ENCODE peak calls at places on chromosomes 11 and 22, in five cellular contexts. One of them, this sample, is unnamed.

GRCh38 chr22:31841029-31841827 is 87.4 kb downstream of the DEPDC5 start:
- DNase-seq in psoas muscle: no peak
- DNase-seq in HCT116: no peak
- DNase-seq in PC-3: no peak
- DNase-seq in heart right ventricle: no peak
- DNase-seq in this sample: no peak

GRCh38 chr11:57542582-57542981 is 5.2 kb downstream of the SMTNL1 start:
- DNase-seq in heart right ventricle: no peak
- DNase-seq in psoas muscle: no peak
- DNase-seq in HCT116: no peak
- DNase-seq in PC-3: no peak
- DNase-seq in this sample: no peak

GRCh38 chr11:115676768-115677167 is 172.6 kb upstream of the CADM1 start:
- DNase-seq in HCT116: no peak
- DNase-seq in PC-3: no peak
- DNase-seq in psoas muscle: no peak
- DNase-seq in heart right ventricle: no peak
- DNase-seq in this sample: no peak

GRCh38 chr11:62980133-62980760 is 4.5 kb downstream of the SLC22A6 start:
- DNase-seq in HCT116: no peak
- DNase-seq in PC-3: peak; percentile 32
- DNase-seq in heart right ventricle: no peak
- DNase-seq in psoas muscle: no peak
- DNase-seq in this sample: peak; percentile 27

GRCh38 chr11:3855808-3856491 is 486 bp downstream of the STIM1 start:
- DNase-seq in HCT116: no peak
- DNase-seq in PC-3: peak; percentile 23
- DNase-seq in psoas muscle: peak; percentile 63
- DNase-seq in heart right ventricle: peak; percentile 61
- DNase-seq in this sample: no peak

GRCh38 chr11:113839842-113840241 is 35.5 kb downstream of the USP28 start:
- DNase-seq in PC-3: no peak
- DNase-seq in HCT116: no peak
- DNase-seq in psoas muscle: no peak
- DNase-seq in heart right ventricle: no peak
- DNase-seq in this sample: no peak

GRCh38 chr11:125451400-125452124 is 44.5 kb downstream of the FEZ1 start:
- DNase-seq in HCT116: no peak
- DNase-seq in heart right ventricle: peak; percentile 59
- DNase-seq in psoas muscle: peak; percentile 32
- DNase-seq in PC-3: no peak
- DNase-seq in this sample: peak; percentile 15

GRCh38 chr11:82494988-82495432 is 238.7 kb downstream of the FAM181B start:
- DNase-seq in PC-3: peak; percentile 46
- DNase-seq in HCT116: no peak
- DNase-seq in psoas muscle: no peak
- DNase-seq in heart right ventricle: no peak
- DNase-seq in this sample: peak; percentile 67

GRCh38 chr11:110434952-110435779 is 5.4 kb downstream of the FDX1 start:
- DNase-seq in PC-3: peak; percentile 70
- DNase-seq in HCT116: peak; percentile 24
- DNase-seq in psoas muscle: no peak
- DNase-seq in heart right ventricle: no peak
- DNase-seq in this sample: peak; percentile 63

GRCh38 chr22:45863981-45864751 is 112.8 kb downstream of the WNT7B start:
- DNase-seq in PC-3: peak; percentile 72
- DNase-seq in HCT116: peak; percentile 33
- DNase-seq in heart right ventricle: peak; percentile 75
- DNase-seq in psoas muscle: peak; percentile 72
- DNase-seq in this sample: peak; percentile 69

GRCh38 chr22:44256860-44257560 is 55.7 kb downstream of the SHISAL1 start:
- DNase-seq in psoas muscle: no peak
- DNase-seq in heart right ventricle: no peak
- DNase-seq in HCT116: no peak
- DNase-seq in PC-3: no peak
- DNase-seq in this sample: no peak

GRCh38 chr11:123357990-123358827 is 71.9 kb upstream of the GRAMD1B start:
- DNase-seq in heart right ventricle: peak; percentile 40
- DNase-seq in PC-3: peak; percentile 38
- DNase-seq in HCT116: no peak
- DNase-seq in psoas muscle: no peak
- DNase-seq in this sample: peak; percentile 16

GRCh38 chr11:7351228-7351627 is 99.5 kb downstream of the SYT9 start:
- DNase-seq in PC-3: no peak
- DNase-seq in heart right ventricle: no peak
- DNase-seq in psoas muscle: no peak
- DNase-seq in HCT116: no peak
- DNase-seq in this sample: no peak

GRCh38 chr22:45885941-45886395 is 91.0 kb downstream of the WNT7B start:
- DNase-seq in psoas muscle: no peak
- DNase-seq in heart right ventricle: no peak
- DNase-seq in PC-3: no peak
- DNase-seq in HCT116: no peak
- DNase-seq in this sample: no peak

GRCh38 chr22:49157529-49158339 is 669.9 kb downstream of the BRD1 start:
- DNase-seq in PC-3: no peak
- DNase-seq in psoas muscle: no peak
- DNase-seq in HCT116: no peak
- DNase-seq in heart right ventricle: no peak
- DNase-seq in this sample: no peak

GRCh38 chr11:19714093-19714386 is 1.4 kb downstream of the NAV2 start:
- DNase-seq in HCT116: no peak
- DNase-seq in heart right ventricle: no peak
- DNase-seq in PC-3: peak; percentile 16
- DNase-seq in psoas muscle: no peak
- DNase-seq in this sample: no peak

GRCh38 chr11:16986434-16987204 is 27.6 kb downstream of the PLEKHA7 start:
- DNase-seq in HCT116: no peak
- DNase-seq in PC-3: peak; percentile 58
- DNase-seq in heart right ventricle: no peak
- DNase-seq in psoas muscle: no peak
- DNase-seq in this sample: no peak

GRCh38 chr11:2259897-2260451 is 10.4 kb downstream of the ASCL2 start:
- DNase-seq in psoas muscle: no peak
- DNase-seq in heart right ventricle: no peak
- DNase-seq in PC-3: no peak
- DNase-seq in HCT116: no peak
- DNase-seq in this sample: no peak

GRCh38 chr11:130725417-130726233 is 190.7 kb downstream of the SNX19 start:
- DNase-seq in HCT116: no peak
- DNase-seq in PC-3: peak; percentile 33
- DNase-seq in heart right ventricle: no peak
- DNase-seq in psoas muscle: no peak
- DNase-seq in this sample: peak; percentile 74

GRCh38 chr11:62431171-62431895 is 12.5 kb downstream of the SCGB1A1 start:
- DNase-seq in PC-3: peak; percentile 60
- DNase-seq in psoas muscle: no peak
- DNase-seq in HCT116: no peak
- DNase-seq in heart right ventricle: no peak
- DNase-seq in this sample: no peak

GRCh38 chr11:117712530-117712929 is 84.5 kb downstream of the DSCAML1 start:
- DNase-seq in heart right ventricle: no peak
- DNase-seq in HCT116: no peak
- DNase-seq in psoas muscle: no peak
- DNase-seq in PC-3: no peak
- DNase-seq in this sample: no peak

GRCh38 chr11:95788921-95789505 is 569 bp downstream of the FAM76B start:
- DNase-seq in psoas muscle: no peak
- DNase-seq in heart right ventricle: no peak
- DNase-seq in PC-3: peak; percentile 42
- DNase-seq in HCT116: no peak
- DNase-seq in this sample: peak; percentile 28

GRCh38 chr11:119316017-119316728 is 757 bp downstream of the MCAM start:
- DNase-seq in PC-3: peak; percentile 67
- DNase-seq in psoas muscle: peak; percentile 59
- DNase-seq in HCT116: no peak
- DNase-seq in heart right ventricle: peak; percentile 72
- DNase-seq in this sample: peak; percentile 39

GRCh38 chr11:33713162-33713913 is 12.7 kb upstream of the C11orf91 start:
- DNase-seq in HCT116: no peak
- DNase-seq in heart right ventricle: no peak
- DNase-seq in PC-3: no peak
- DNase-seq in psoas muscle: no peak
- DNase-seq in this sample: no peak

GRCh38 chr11:93221539-93221938 is 23.7 kb upstream of the SLC36A4 start:
- DNase-seq in psoas muscle: no peak
- DNase-seq in PC-3: no peak
- DNase-seq in heart right ventricle: no peak
- DNase-seq in HCT116: no peak
- DNase-seq in this sample: no peak

GRCh38 chr22:22168190-22168940 is 76.2 kb upstream of the VPREB1 start:
- DNase-seq in PC-3: peak; percentile 9
- DNase-seq in psoas muscle: no peak
- DNase-seq in heart right ventricle: no peak
- DNase-seq in HCT116: peak; percentile 88
- DNase-seq in this sample: peak; percentile 53

GRCh38 chr11:74612877-74613276 is 20.5 kb downstream of the POLD3 start:
- DNase-seq in heart right ventricle: no peak
- DNase-seq in PC-3: no peak
- DNase-seq in psoas muscle: no peak
- DNase-seq in HCT116: no peak
- DNase-seq in this sample: no peak

GRCh38 chr11:10304495-10305261 is at the start of gene ADM:
- DNase-seq in PC-3: peak; percentile 94
- DNase-seq in HCT116: peak; percentile 91
- DNase-seq in psoas muscle: peak; percentile 93
- DNase-seq in heart right ventricle: peak; percentile 90
- DNase-seq in this sample: peak; percentile 88

GRCh38 chr11:12092714-12093113 is 17.7 kb upstream of the MICAL2 start:
- DNase-seq in psoas muscle: no peak
- DNase-seq in PC-3: no peak
- DNase-seq in heart right ventricle: no peak
- DNase-seq in HCT116: no peak
- DNase-seq in this sample: no peak

GRCh38 chr11:117839234-117839882 is 14.8 kb upstream of the FXYD2 start:
- DNase-seq in psoas muscle: no peak
- DNase-seq in HCT116: no peak
- DNase-seq in PC-3: no peak
- DNase-seq in heart right ventricle: no peak
- DNase-seq in this sample: no peak

GRCh38 chr11:46160100-46160499 is 38.8 kb upstream of the PHF21A start:
- DNase-seq in heart right ventricle: no peak
- DNase-seq in PC-3: peak; percentile 21
- DNase-seq in HCT116: no peak
- DNase-seq in psoas muscle: no peak
- DNase-seq in this sample: peak; percentile 61

GRCh38 chr11:127345819-127346459 is 345.4 kb upstream of the KIRREL3 start:
- DNase-seq in HCT116: no peak
- DNase-seq in psoas muscle: no peak
- DNase-seq in heart right ventricle: peak; percentile 14
- DNase-seq in PC-3: peak; percentile 64
- DNase-seq in this sample: peak; percentile 26

GRCh38 chr11:46686886-46687810 is 13.3 kb downstream of the ARHGAP1 start:
- DNase-seq in heart right ventricle: no peak
- DNase-seq in PC-3: no peak
- DNase-seq in psoas muscle: no peak
- DNase-seq in HCT116: no peak
- DNase-seq in this sample: peak; percentile 99

GRCh38 chr11:44865866-44866272 is 84.8 kb downstream of the TP53I11 start:
- DNase-seq in PC-3: peak; percentile 18
- DNase-seq in psoas muscle: no peak
- DNase-seq in HCT116: no peak
- DNase-seq in heart right ventricle: peak; percentile 75
- DNase-seq in this sample: no peak

GRCh38 chr11:5036671-5037070 is 9.7 kb upstream of the OR52J3 start:
- DNase-seq in psoas muscle: no peak
- DNase-seq in heart right ventricle: no peak
- DNase-seq in HCT116: no peak
- DNase-seq in PC-3: no peak
- DNase-seq in this sample: no peak

GRCh38 chr22:46069518-46070214 is 80.7 kb upstream of the PPARA start:
- DNase-seq in heart right ventricle: no peak
- DNase-seq in PC-3: peak; percentile 92
- DNase-seq in HCT116: peak; percentile 91
- DNase-seq in psoas muscle: peak; percentile 91
- DNase-seq in this sample: peak; percentile 96

GRCh38 chr11:32434387-32435151 is 770 bp downstream of the WT1 start:
- DNase-seq in heart right ventricle: peak; percentile 52
- DNase-seq in PC-3: peak; percentile 62
- DNase-seq in HCT116: no peak
- DNase-seq in psoas muscle: no peak
- DNase-seq in this sample: no peak

GRCh38 chr11:32435152-32435480 is 223 bp downstream of the WT1 start:
- DNase-seq in psoas muscle: no peak
- DNase-seq in heart right ventricle: no peak
- DNase-seq in HCT116: no peak
- DNase-seq in PC-3: peak; percentile 37
- DNase-seq in this sample: no peak

GRCh38 chr11:32432565-32433248 is 2.6 kb downstream of the WT1 start:
- DNase-seq in heart right ventricle: no peak
- DNase-seq in HCT116: no peak
- DNase-seq in psoas muscle: no peak
- DNase-seq in PC-3: no peak
- DNase-seq in this sample: no peak

GRCh38 chr11:32434116-32434386 is 1.3 kb downstream of the WT1 start:
- DNase-seq in heart right ventricle: no peak
- DNase-seq in PC-3: no peak
- DNase-seq in psoas muscle: no peak
- DNase-seq in HCT116: no peak
- DNase-seq in this sample: no peak

GRCh38 chr11:32433249-32434115 is 1.9 kb downstream of the WT1 start:
- DNase-seq in psoas muscle: no peak
- DNase-seq in PC-3: no peak
- DNase-seq in HCT116: no peak
- DNase-seq in heart right ventricle: no peak
- DNase-seq in this sample: no peak
- H3K4me3 ChIP-seq in psoas muscle: peak overlapping the region; percentile 51
- H3K4me3 ChIP-seq in PC-3: peak overlapping the region; percentile 86
- H3K4me3 ChIP-seq in HCT116: no peak overlapping the region
- H3K4me3 ChIP-seq in heart right ventricle: peak overlapping the region; percentile 66
- H3K4me3 ChIP-seq in this sample: no peak overlapping the region

GRCh38 chr11:15327786-15328231 is 213.1 kb downstream of the INSC start:
- DNase-seq in PC-3: peak; percentile 3
- DNase-seq in psoas muscle: peak; percentile 25
- DNase-seq in heart right ventricle: peak; percentile 25
- DNase-seq in HCT116: peak; percentile 35
- DNase-seq in this sample: peak; percentile 52
- TF ChIP-seq CTCF in PC-3: peak; percentile 25
- TF ChIP-seq CTCF in psoas muscle: peak; percentile 56
- TF ChIP-seq CTCF in heart right ventricle: peak; percentile 71
- TF ChIP-seq CTCF in HCT116: peak; percentile 34
- TF ChIP-seq CTCF in this sample: peak; percentile 63

GRCh38 chr11:58845342-58845741 is 838 bp upstream of the GLYATL2 start:
- DNase-seq in PC-3: no peak
- DNase-seq in heart right ventricle: no peak
- DNase-seq in HCT116: no peak
- DNase-seq in psoas muscle: no peak
- DNase-seq in this sample: no peak
- H3K4me3 ChIP-seq in PC-3: no peak overlapping the region
- H3K4me3 ChIP-seq in heart right ventricle: no peak overlapping the region
- H3K4me3 ChIP-seq in HCT116: no peak overlapping the region
- H3K4me3 ChIP-seq in psoas muscle: no peak overlapping the region
- H3K4me3 ChIP-seq in this sample: no peak overlapping the region

DNA sequence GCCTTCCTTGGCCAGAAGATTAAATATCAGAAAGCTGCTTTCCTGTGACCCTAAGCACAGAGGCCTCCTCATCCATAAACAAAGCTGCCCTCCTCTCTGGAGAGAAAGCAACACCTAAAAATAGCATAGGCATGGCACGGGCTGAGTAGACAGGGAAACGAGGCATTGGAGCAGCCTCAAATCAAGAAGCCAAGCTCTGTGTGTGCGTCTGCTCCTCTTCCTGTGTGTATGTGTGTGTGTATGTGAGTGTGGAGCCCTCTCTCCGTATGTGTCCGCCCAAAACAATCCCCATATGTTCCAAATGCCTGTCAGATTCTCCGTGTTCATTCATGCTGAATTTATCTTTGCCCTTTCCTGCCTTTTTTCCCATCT is 24.0 kb downstream of the KCNJ5 start:
- DNase-seq in PC-3: no peak
- DNase-seq in HCT116: no peak
- DNase-seq in heart right ventricle: no peak
- DNase-seq in psoas muscle: no peak
- DNase-seq in this sample: no peak
- TF ChIP-seq CTCF in PC-3: no peak
- TF ChIP-seq CTCF in HCT116: no peak
- TF ChIP-seq CTCF in heart right ventricle: no peak
- TF ChIP-seq CTCF in psoas muscle: no peak
- TF ChIP-seq CTCF in this sample: no peak